ENCODE peak calls at places on chromosomes 4 and X, in four cellular contexts. Q is Peyer's patch, C is transverse colon, U is colonic mucosa. A is an unnamed sample. For H3K4me1, the result is how much of the 10 kb centered on the place peaks cover.

GRCh38 chr4:153326513-153326912 is 18.0 kb upstream of the MND1 start:
- DNase-seq in Q (no peak), C (peak), U (peak), A (no peak)

GRCh38 chrX:155334486-155335316 is at the start of gene CLIC2:
- DNase-seq in Q (peak), C (peak), U (peak), A (no peak)

GRCh38 chr4:7429601-7430078 is 5.1 kb downstream of the PSAPL1 start:
- DNase-seq in Q (no peak), C (no peak), U (no peak), A (no peak)

GRCh38 chrX:40146471-40147398 is 49.0 kb upstream of the BCOR start:
- DNase-seq in Q (no peak), C (no peak), U (peak), A (peak)

GRCh38 chr4:55706526-55706925 is 70.4 kb upstream of the NMU start:
- DNase-seq in Q (no peak), C (no peak), U (no peak), A (no peak)

GRCh38 chr4:153731239-153731638 is 28.6 kb downstream of the RNF175 start:
- DNase-seq in Q (no peak), C (no peak), U (no peak), A (no peak)

GRCh38 chr4:185235480-185236154 is 26.2 kb downstream of the SNX25 start:
- DNase-seq in Q (no peak), C (peak), U (no peak), A (no peak)

GRCh38 chr4:41644288-41644914 is 104.1 kb downstream of the PHOX2B start:
- DNase-seq in Q (no peak), C (peak), U (peak), A (no peak)

GRCh38 chrX:42535233-42535632 is 242.7 kb downstream of the PPP1R2C start:
- DNase-seq in Q (no peak), C (no peak), U (no peak), A (peak)

GRCh38 chrX:129655547-129656248 is 942 bp upstream of the APLN start:
- DNase-seq in Q (no peak), C (no peak), U (no peak), A (no peak)

GRCh38 chr4:165351359-165352130 is 24.1 kb downstream of the MSMO1 start:
- DNase-seq in Q (no peak), C (no peak), U (no peak), A (no peak)

GRCh38 chr4:153296424-153296823 is 48.1 kb upstream of the MND1 start:
- DNase-seq in Q (no peak), C (peak), U (peak), A (no peak)

GRCh38 chr4:4859010-4859798 is at the start of gene MSX1:
- DNase-seq in Q (peak), C (peak), U (peak), A (no peak)

GRCh38 chr4:68123525-68123924 is 6.1 kb downstream of the TMPRSS11F start:
- DNase-seq in Q (no peak), C (no peak), U (no peak), A (no peak)

DNA sequence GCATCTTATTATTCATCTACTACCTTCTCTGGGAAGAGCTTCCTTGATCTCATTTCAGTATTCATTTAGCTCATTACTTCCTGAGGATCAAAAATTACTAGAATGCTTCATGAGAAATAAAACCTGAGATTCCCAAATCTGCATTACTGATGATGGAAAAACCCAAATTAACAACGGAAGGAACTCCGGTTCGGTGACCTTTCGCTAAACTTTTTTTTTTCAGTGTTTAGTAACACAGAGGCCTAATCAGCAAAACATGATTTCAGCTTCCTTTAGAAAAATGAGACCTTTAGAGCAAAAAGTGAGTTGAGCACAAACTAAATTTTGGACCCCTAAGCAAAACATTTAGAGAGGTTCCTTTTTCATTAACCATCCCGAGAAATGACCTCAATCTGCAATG is 229.2 kb downstream of the MAML3 start:
- DNase-seq in Q (no peak), C (no peak), U (no peak), A (no peak)
- H3K4me1 ChIP-seq in Q (under half), C (under half), U (under half), A (under half)

GRCh38 chrX:48468247-48468671 is 1.8 kb downstream of the SLC38A5 start:
- DNase-seq in Q (peak), C (peak), U (peak), A (no peak)
- H3K4me3 ChIP-seq in Q (peak), C (peak), U (peak), A (peak)

DNA sequence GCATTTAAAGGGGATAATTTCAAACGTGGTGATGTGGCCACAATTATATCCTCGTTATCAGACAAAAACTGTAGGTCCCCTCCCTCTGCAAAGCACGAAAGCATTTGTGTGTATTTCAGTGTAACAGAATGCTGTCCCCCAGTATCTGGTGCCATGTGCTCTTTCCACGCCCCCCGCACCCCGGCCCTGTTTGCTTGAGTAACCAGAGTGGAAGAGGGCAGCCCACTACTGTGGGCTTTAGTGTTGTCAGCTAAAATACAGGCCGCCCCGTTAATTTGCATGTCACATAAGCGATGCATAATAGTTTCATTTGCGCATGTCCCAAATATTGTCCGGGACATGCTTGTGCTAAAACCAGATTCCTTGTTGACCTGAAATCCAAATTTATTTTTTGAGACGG is 110.1 kb downstream of the PHKA2 start:
- DNase-seq in Q (no peak), C (no peak), U (no peak), A (no peak)
- H3K27ac ChIP-seq in Q (no peak), C (no peak), U (no peak), A (no peak)

DNA sequence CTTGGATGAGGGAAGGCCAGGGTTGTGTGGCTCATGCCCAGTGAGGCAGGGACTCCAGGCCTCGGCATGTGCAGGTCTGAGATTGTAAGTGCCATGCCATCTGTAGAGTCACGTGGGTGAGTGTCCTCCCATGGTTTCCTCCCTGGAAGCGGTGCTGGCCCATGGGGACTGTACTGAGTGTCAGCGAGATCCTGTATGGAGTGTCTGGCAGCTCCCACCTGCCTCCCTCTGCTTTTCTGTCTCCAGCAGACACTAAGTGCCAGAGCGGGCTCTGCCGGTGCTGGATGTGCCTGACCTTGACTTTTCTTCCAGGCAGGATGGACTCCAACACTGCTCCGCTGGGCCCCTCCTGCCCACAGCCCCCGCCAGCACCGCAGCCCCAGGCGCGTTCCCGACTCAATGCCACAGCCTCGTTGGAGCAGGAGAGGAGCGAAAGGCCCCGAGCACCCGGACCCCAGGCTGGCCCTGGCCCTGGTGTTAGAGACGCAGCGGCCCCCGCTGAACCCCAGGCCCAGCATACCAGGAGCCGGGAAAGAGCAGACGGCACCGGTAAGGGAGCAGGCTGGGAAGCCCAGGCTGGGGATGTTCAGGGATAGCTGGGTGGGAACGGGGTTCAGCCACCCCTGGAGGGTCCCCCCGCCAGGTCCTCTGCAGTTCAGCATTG is 7.6 kb downstream of the WFS1 start:
- DNase-seq in Q (no peak), C (no peak), U (no peak), A (no peak)
- H3K4me1 ChIP-seq in Q (under half), C (half or more), U (under half), A (under half)

GRCh38 chr4:121070274-121070673 is 2.1 kb downstream of the NDNF start:
- DNase-seq in Q (no peak), C (peak), U (peak), A (no peak)
- H3K4me3 ChIP-seq in Q (no peak), C (peak), U (peak), A (no peak)

GRCh38 chr4:932713-933070 is 432 bp downstream of the TMEM175 start:
- DNase-seq in Q (no peak), C (no peak), U (peak), A (no peak)
- H3K27ac ChIP-seq in Q (peak), C (peak), U (peak), A (peak)

DNA sequence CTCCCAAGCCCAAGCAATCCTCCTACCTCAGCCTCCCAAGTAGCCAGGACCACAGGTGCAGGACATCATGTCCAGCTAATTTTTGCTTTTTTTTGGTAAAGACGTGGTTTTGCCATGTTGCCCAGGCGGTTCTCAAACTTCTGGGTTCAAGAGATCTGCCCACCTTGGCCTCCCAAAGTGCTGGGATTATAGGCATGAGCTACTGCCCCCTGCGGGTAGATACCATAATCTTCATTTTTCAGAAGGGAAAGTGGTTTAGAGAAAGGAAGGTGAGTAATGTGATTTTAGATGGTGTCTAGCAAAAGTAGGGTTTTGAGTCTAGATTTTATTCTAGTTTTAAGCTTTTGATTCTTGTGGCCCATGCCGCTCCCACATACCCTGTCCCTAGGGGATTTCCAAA is 205.3 kb upstream of the CLNK start:
- DNase-seq in Q (no peak), C (no peak), U (no peak), A (no peak)
- H3K4me1 ChIP-seq in Q (under half), C (under half), U (under half), A (under half)

GRCh38 chr4:113471141-113471860 is 290.2 kb downstream of the CAMK2D start:
- DNase-seq in Q (no peak), C (no peak), U (no peak), A (no peak)
- H3K4me3 ChIP-seq in Q (no peak), C (no peak), U (no peak), A (no peak)

DNA sequence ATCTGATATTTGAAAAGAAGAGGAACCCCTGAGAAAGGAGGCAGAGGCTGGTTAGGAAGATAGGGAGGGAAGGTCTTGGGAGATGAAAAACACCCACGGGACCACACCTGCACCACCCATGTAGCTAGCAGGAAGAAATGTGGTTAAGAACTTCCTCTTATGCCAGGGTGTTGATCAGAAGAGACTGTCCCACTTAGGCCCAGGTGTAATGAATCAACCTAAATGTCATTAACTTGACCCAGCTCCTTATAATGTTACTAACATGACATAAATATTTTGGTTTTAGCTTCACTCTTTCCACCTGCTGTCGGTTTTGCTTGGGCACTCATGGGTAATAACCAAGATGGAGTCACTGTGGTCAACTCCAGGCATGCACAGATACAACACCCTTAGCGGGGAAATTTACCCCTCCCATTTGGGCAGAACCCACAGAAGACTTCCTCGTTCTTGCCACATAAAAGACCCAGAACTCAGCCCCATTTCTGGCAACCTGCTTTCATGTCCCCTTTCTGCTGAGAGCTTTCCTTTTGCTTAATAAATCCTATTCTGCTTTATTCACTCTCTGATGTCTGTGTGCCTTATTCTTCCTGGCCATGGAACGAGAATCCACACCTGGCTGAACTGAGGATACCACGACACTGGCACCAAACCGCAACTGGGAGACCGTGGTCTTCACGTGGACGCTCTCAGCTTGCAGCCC is 46.8 kb downstream of the ZNF141 start:
- DNase-seq in Q (no peak), C (no peak), U (no peak), A (no peak)
- H3K27ac ChIP-seq in Q (no peak), C (no peak), U (no peak), A (no peak)